ENCODE peak calls at places on chromosome 10, in five cellular contexts. K is ACHN; A is activated T-cell treated with anti-CD3 and anti-CD28 coated beads for 1 hour; O is mammary epithelial cell; C is stimulated activated CD8-positive, alpha-beta memory T cell treated with anti-CD3 and anti-CD28 coated beads, Interleukin-15, amount 100 ng/mL, for 24 hours. E is an unnamed sample.

GRCh38 chr10:70652761-70653657 is 19.3 kb upstream of the ADAMTS14 start:
- DNase-seq in K (peak; percentile 27), A (no peak), O (peak; percentile 94), C (no peak), E (no peak)

GRCh38 chr10:24382045-24382444 is 173.1 kb downstream of the KIAA1217 start:
- DNase-seq in K (no peak), A (no peak), O (no peak), C (no peak), E (no peak)

GRCh38 chr10:13328588-13328987 is 19.5 kb downstream of the SEPHS1 start:
- DNase-seq in K (no peak), A (no peak), O (no peak), C (no peak), E (no peak)

GRCh38 chr10:13788701-13789447 is 202.1 kb downstream of the PRPF18 start:
- DNase-seq in K (peak; percentile 43), A (no peak), O (no peak), C (no peak), E (no peak)

GRCh38 chr10:97517778-97518561 is 19.2 kb downstream of the UBTD1 start:
- DNase-seq in K (peak; percentile 45), A (no peak), O (peak; percentile 71), C (no peak), E (no peak)

GRCh38 chr10:71817831-71818268 is 33.2 kb downstream of the PSAP start:
- DNase-seq in K (no peak), A (no peak), O (no peak), C (no peak), E (no peak)

GRCh38 chr10:13717936-13718772 is 131.4 kb downstream of the PRPF18 start:
- DNase-seq in K (peak; percentile 94), A (peak; percentile 5), O (peak; percentile 82), C (no peak), E (no peak)

GRCh38 chr10:30813872-30814471 is 184.4 kb upstream of the LYZL2 start:
- DNase-seq in K (peak; percentile 2), A (no peak), O (peak; percentile 80), C (no peak), E (no peak)

GRCh38 chr10:123284022-123284421 is 129.8 kb downstream of the BUB3 start:
- DNase-seq in K (no peak), A (no peak), O (peak; percentile 37), C (no peak), E (no peak)

GRCh38 chr10:133455196-133455595 is 1.5 kb downstream of the SCART1 start:
- DNase-seq in K (no peak), A (no peak), O (no peak), C (no peak), E (no peak)

GRCh38 chr10:84845628-84846261 is 517.4 kb downstream of the CCSER2 start:
- DNase-seq in K (peak; percentile 34), A (no peak), O (no peak), C (no peak), E (no peak)

GRCh38 chr10:78820007-78820362 is 248.8 kb upstream of the ZMIZ1 start:
- DNase-seq in K (no peak), A (no peak), O (no peak), C (no peak), E (no peak)

GRCh38 chr10:96642973-96643372 is 56.2 kb upstream of the TM9SF3 start:
- DNase-seq in K (peak; percentile 80), A (peak; percentile 25), O (no peak), C (peak; percentile 8), E (no peak)

GRCh38 chr10:31778627-31779026 is 150.0 kb downstream of the ARHGAP12 start:
- DNase-seq in K (no peak), A (no peak), O (no peak), C (no peak), E (no peak)

GRCh38 chr10:132480356-132480755 is 57.2 kb upstream of the INPP5A start:
- DNase-seq in K (no peak), A (no peak), O (no peak), C (no peak), E (no peak)

GRCh38 chr10:30742471-30742870 is 112.9 kb upstream of the LYZL2 start:
- DNase-seq in K (no peak), A (no peak), O (no peak), C (no peak), E (no peak)

GRCh38 chr10:44261296-44261695 is 123.6 kb downstream of the CXCL12 start:
- DNase-seq in K (no peak), A (no peak), O (no peak), C (no peak), E (no peak)

GRCh38 chr10:21692909-21693308 is 158.9 kb downstream of the MLLT10 start:
- DNase-seq in K (no peak), A (no peak), O (peak; percentile 18), C (no peak), E (no peak)

GRCh38 chr10:59711871-59712491 is 2.3 kb upstream of the SLC16A9 start:
- DNase-seq in K (no peak), A (no peak), O (no peak), C (no peak), E (no peak)

GRCh38 chr10:129932996-129933395 is 31.1 kb downstream of the EBF3 start:
- DNase-seq in K (no peak), A (no peak), O (no peak), C (no peak), E (no peak)

GRCh38 chr10:124600051-124600880 is 138.6 kb downstream of the LHPP start:
- DNase-seq in K (no peak), A (no peak), O (no peak), C (no peak), E (no peak)

GRCh38 chr10:99395750-99396445 is 34.5 kb downstream of the GOT1 start:
- DNase-seq in K (peak; percentile 95), A (no peak), O (peak; percentile 82), C (no peak), E (peak; percentile 19)

E was measured in pulmonary artery endothelial cell.